ENCODE peak calls at places on chromosomes 6 and 20, in seven cellular contexts. W is Peyer's patch, A is astrocyte, F is gastrocnemius medialis, S is heart right ventricle, N is left lung, Q is BE2C. D is an unnamed sample.

GRCh38 chr20:23510000-23510590 is 19.2 kb downstream of the CST8 start:
- DNase-seq in Q (no peak), N (no peak), A (no peak), W (no peak), S (no peak), F (no peak), D (no peak)

GRCh38 chr6:90286884-90287488 is 9.7 kb downstream of the BACH2 start:
- DNase-seq in S (no peak), N (no peak), W (peak; percentile 76), A (no peak), Q (peak; percentile 60), F (peak; percentile 69), D (peak; percentile 58)

GRCh38 chr6:141118991-141119390 is 1013.7 kb upstream of the GJE1 start:
- DNase-seq in N (no peak), S (no peak), F (no peak), W (no peak), A (no peak), Q (no peak), D (no peak)

GRCh38 chr6:151063339-151063738 is 176.4 kb upstream of the AKAP12 start:
- DNase-seq in S (no peak), W (no peak), A (peak; percentile 95), F (no peak), Q (no peak), N (no peak), D (no peak)

GRCh38 chr6:89670935-89671565 is 32.5 kb upstream of the LYRM2 start:
- DNase-seq in Q (no peak), W (no peak), F (peak; percentile 51), N (no peak), S (no peak), A (no peak), D (no peak)

GRCh38 chr6:142871910-142872331 is 73.1 kb downstream of the HIVEP2 start:
- DNase-seq in N (no peak), A (peak; percentile 99), F (peak; percentile 51), Q (no peak), S (peak; percentile 56), W (peak; percentile 88), D (no peak)

GRCh38 chr20:34715384-34715783 is 11.2 kb downstream of the TP53INP2 start:
- DNase-seq in Q (no peak), W (no peak), S (no peak), N (no peak), F (no peak), A (no peak), D (no peak)

GRCh38 chr6:30508890-30509736 is 19.8 kb downstream of the HLA-E start:
- DNase-seq in W (peak; percentile 52), S (no peak), N (no peak), A (no peak), F (no peak), Q (no peak), D (no peak)

GRCh38 chr6:140303218-140303949 is 928.9 kb upstream of the CITED2 start:
- DNase-seq in Q (no peak), N (no peak), A (no peak), W (no peak), F (no peak), S (no peak), D (no peak)

GRCh38 chr6:14882394-14883073 is 363.3 kb upstream of the JARID2 start:
- DNase-seq in A (no peak), N (no peak), S (no peak), W (no peak), F (peak; percentile 91), Q (no peak), D (no peak)

GRCh38 chr6:36313628-36313895 is 23.1 kb downstream of the BNIP5 start:
- DNase-seq in S (no peak), N (no peak), W (no peak), A (no peak), F (no peak), Q (no peak), D (no peak)

GRCh38 chr6:130434174-130434873 is 68.5 kb downstream of the TMEM200A start:
- DNase-seq in A (peak; percentile 82), S (no peak), N (no peak), F (no peak), Q (no peak), W (no peak), D (no peak)

GRCh38 chr6:153698637-153699036 is 340.4 kb upstream of the OPRM1 start:
- DNase-seq in S (no peak), N (no peak), W (no peak), F (no peak), A (no peak), Q (no peak), D (no peak)

GRCh38 chr20:17646901-17647301 is 35.1 kb downstream of the RRBP1 start:
- DNase-seq in S (no peak), Q (no peak), F (peak; percentile 5), N (peak; percentile 19), W (no peak), A (no peak), D (no peak)

DNA sequence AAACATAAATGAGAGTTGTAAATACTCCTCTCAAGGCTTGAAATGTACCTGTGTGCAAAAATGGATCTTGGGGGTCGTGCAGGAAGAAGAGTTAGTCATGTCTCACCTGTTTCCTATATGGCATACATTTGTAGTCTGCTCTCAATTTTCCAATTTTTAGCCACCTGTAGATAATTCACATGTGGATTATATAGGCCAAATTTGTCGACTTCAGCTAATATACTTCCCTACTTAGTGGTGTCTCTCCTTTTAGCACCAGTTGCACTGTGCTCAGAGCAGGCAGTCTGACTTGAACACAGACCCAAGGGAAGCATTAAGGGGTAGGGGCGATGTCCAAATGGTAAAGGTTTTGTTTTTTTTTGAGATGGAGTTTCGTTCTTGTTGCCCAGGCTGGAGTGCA is 1.9 kb downstream of the RBM24 start:
- DNase-seq in S (no peak), W (no peak), N (no peak), Q (no peak), A (no peak), F (no peak), D (no peak)
- H3K4me3 ChIP-seq in S (peak overlapping the region; percentile 70), W (no peak overlapping the region), N (no peak overlapping the region), Q (no peak overlapping the region), A (peak overlapping the region; percentile 79), F (peak overlapping the region; percentile 86), D (no peak overlapping the region)

GRCh38 chr6:18820725-18821124 is 433.6 kb downstream of the RNF144B start:
- DNase-seq in S (no peak), Q (no peak), N (no peak), F (no peak), W (no peak), A (no peak), D (no peak)

DNA sequence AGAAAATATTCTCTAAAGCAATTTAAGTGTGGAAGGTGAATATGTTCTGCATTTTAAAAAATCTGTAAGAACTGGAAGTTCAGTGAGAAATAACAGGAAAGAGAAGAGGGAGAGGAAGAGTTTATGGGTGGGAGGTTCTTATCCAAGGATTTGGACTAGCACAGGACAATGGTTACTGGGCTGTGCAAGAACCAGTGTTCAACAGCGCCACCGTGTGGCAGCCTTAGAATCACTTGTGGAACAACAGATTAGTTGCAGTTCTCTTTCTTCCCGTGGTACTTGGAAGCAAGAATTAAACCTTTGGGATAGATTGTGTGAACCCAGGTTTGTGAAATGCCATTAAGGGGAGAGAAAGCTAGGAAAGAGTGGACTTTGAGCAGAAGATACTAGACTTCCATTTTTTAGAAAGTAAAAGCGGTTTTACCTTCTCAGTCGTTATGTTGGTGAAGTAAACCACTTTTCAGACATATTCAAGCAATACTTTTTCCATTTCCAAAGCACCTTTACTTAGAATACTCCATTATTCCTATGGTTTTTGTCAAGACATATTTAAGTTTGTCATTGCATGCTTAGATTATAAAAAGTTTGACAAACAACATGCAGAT is 436.7 kb downstream of the RNF144B start:
- DNase-seq in F (no peak), N (no peak), Q (peak; percentile 54), W (no peak), A (peak; percentile 0), S (no peak), D (peak; percentile 11)
- TF ChIP-seq CTCF in F (peak; percentile 30), N (no peak), Q (peak; percentile 73), W (peak; percentile 10), A (peak; percentile 50), S (peak; percentile 26), D (no peak)

GRCh38 chr6:169965657-169966311 is 214.4 kb downstream of the ERMARD start:
- DNase-seq in W (peak; percentile 41), N (no peak), Q (no peak), F (no peak), A (no peak), S (no peak), D (no peak)
- H3K9me3 ChIP-seq in W (no peaks in the 10 kb centered on the region), N (no peaks in the 10 kb centered on the region), Q (no peaks in the 10 kb centered on the region), F (no peaks in the 10 kb centered on the region), A (no peaks in the 10 kb centered on the region), S (no peaks in the 10 kb centered on the region), D (no peaks in the 10 kb centered on the region)

DNA sequence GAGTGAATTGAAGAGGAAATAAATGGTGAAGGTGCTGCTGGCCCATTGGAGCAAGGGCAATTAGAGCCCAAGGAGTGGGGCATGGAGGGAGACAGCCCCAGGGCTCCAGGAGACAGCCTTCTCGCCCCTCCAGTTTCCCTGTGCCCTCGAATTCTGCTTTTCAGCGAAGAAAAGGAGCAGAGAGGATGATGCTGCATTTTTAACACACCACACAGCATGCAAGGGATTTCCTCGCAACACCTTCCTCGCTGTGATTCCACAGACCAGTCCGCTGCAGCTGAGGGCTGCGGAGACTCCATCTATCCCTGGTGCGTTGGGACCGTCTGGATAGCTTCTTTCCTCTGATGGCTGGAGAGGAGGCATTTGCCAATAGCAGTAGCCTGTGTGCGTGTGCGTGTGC is 41.7 kb downstream of the PTCHD4 start:
- DNase-seq in S (no peak), F (no peak), Q (no peak), N (no peak), A (no peak), W (no peak), D (no peak)
- H3K4me3 ChIP-seq in S (peak overlapping the region; percentile 40), F (no peak overlapping the region), Q (no peak overlapping the region), N (no peak overlapping the region), A (no peak overlapping the region), W (no peak overlapping the region), D (no peak overlapping the region)

GRCh38 chr6:44675449-44675848 is 287.9 kb downstream of the CDC5L start:
- DNase-seq in S (no peak), N (no peak), W (no peak), A (no peak), F (no peak), Q (no peak), D (no peak)
- TF ChIP-seq CTCF in S (no peak), N (no peak), W (no peak), A (no peak), F (no peak), Q (no peak), D (no peak)

GRCh38 chr6:22970004-22970403 is 400.6 kb downstream of the HDGFL1 start:
- DNase-seq in A (no peak), Q (no peak), F (no peak), N (no peak), W (no peak), S (no peak), D (no peak)

GRCh38 chr6:22972771-22973170 is 403.4 kb downstream of the HDGFL1 start:
- DNase-seq in A (no peak), N (no peak), F (no peak), S (no peak), Q (no peak), W (no peak), D (no peak)

GRCh38 chr6:22980446-22980845 is 411.1 kb downstream of the HDGFL1 start:
- DNase-seq in S (no peak), Q (peak; percentile 67), A (no peak), F (no peak), W (no peak), N (no peak), D (no peak)

GRCh38 chr6:22975079-22975478 is 405.7 kb downstream of the HDGFL1 start:
- DNase-seq in A (no peak), Q (no peak), W (no peak), S (no peak), F (no peak), N (no peak), D (no peak)
- H3K9me3 ChIP-seq in A (no peaks in the 10 kb centered on the region), Q (no peaks in the 10 kb centered on the region), W (no peaks in the 10 kb centered on the region), S (no peaks in the 10 kb centered on the region), F (no peaks in the 10 kb centered on the region), N (no peaks in the 10 kb centered on the region), D (no peaks in the 10 kb centered on the region)

GRCh38 chr6:6886886-6887285 is 220.9 kb upstream of the RREB1 start:
- DNase-seq in N (no peak), A (no peak), S (no peak), W (peak; percentile 34), F (no peak), Q (no peak), D (no peak)
- H3K4me3 ChIP-seq in N (no peak overlapping the region), A (no peak overlapping the region), S (no peak overlapping the region), W (no peak overlapping the region), F (no peak overlapping the region), Q (no peak overlapping the region), D (no peak overlapping the region)